ENCODE peak calls at places on chromosomes 11 and 22, in six cellular contexts. T, H, X, Z, U and C are unnamed samples.

GRCh38 chr11:120054753-120055045 is 83.2 kb downstream of the TRIM29 start:
- DNase-seq in T (no peak), Z (no peak), U (no peak), X (no peak), H (no peak), C (no peak)

GRCh38 chr11:120334332-120334731 is 1.9 kb upstream of the ARHGEF12 start:
- DNase-seq in T (no peak), Z (no peak), X (no peak), U (no peak), H (no peak), C (no peak)

GRCh38 chr22:20656902-20657836 is 116.7 kb upstream of the SERPIND1 start:
- DNase-seq in X (no peak), U (no peak), T (peak), Z (no peak), H (no peak), C (peak)

GRCh38 chr22:49023161-49023878 is 804.4 kb downstream of the BRD1 start:
- DNase-seq in Z (peak), H (no peak), U (no peak), T (peak), X (no peak), C (peak)

GRCh38 chr11:7595016-7595869 is 78.1 kb downstream of the CYB5R2 start:
- DNase-seq in T (no peak), U (peak), Z (no peak), X (no peak), H (no peak), C (no peak)

GRCh38 chr11:13051257-13051656 is 42.1 kb downstream of the RASSF10 start:
- DNase-seq in U (no peak), H (no peak), Z (no peak), T (no peak), X (no peak), C (no peak)

GRCh38 chr11:6096417-6096816 is 11.1 kb upstream of the OR56B4 start:
- DNase-seq in U (no peak), T (no peak), X (no peak), H (no peak), Z (no peak), C (no peak)

GRCh38 chr11:34860518-34860917 is 55.7 kb downstream of the APIP start:
- DNase-seq in U (no peak), H (no peak), X (no peak), Z (no peak), T (no peak), C (no peak)

GRCh38 chr11:14184548-14184947 is 174.4 kb downstream of the RRAS2 start:
- DNase-seq in Z (no peak), U (no peak), X (no peak), T (no peak), H (no peak), C (no peak)

GRCh38 chr11:120569903-120570302 is 58.4 kb downstream of the GRIK4 start:
- DNase-seq in U (peak), X (no peak), T (peak), H (no peak), Z (no peak), C (no peak)

GRCh38 chr11:86292912-86293606 is 9.0 kb upstream of the HIKESHI start:
- DNase-seq in U (no peak), Z (no peak), H (peak), T (no peak), X (no peak), C (no peak)

GRCh38 chr11:34238966-34239365 is 118.8 kb downstream of the ABTB2 start:
- DNase-seq in Z (no peak), U (no peak), H (no peak), T (no peak), X (no peak), C (no peak)

GRCh38 chr22:48663297-48663696 is 1164.4 kb downstream of the BRD1 start:
- DNase-seq in X (no peak), H (no peak), T (no peak), Z (peak), U (peak), C (peak)

GRCh38 chr22:21029486-21030025 is 2.8 kb downstream of the SLC7A4 start:
- DNase-seq in U (no peak), T (no peak), Z (no peak), X (no peak), H (no peak), C (peak)

GRCh38 chr22:43891360-43892182 is at the start of gene PNPLA5:
- DNase-seq in H (no peak), U (peak), T (no peak), Z (no peak), X (no peak), C (peak)

GRCh38 chr22:23256986-23257888 is 76.9 kb downstream of the BCR start:
- DNase-seq in U (no peak), Z (no peak), T (peak), H (no peak), X (peak), C (peak)

GRCh38 chr11:69337211-69337721 is 43.3 kb downstream of the MYEOV start:
- DNase-seq in X (no peak), T (no peak), H (no peak), Z (no peak), U (no peak), C (no peak)

GRCh38 chr22:21632237-21632895 is at the start of gene CCDC116:
- DNase-seq in T (no peak), U (peak), Z (peak), X (no peak), H (peak), C (peak)

GRCh38 chr11:128688031-128688713 is 5.7 kb upstream of the FLI1 start:
- DNase-seq in X (no peak), H (no peak), T (no peak), Z (peak), U (peak), C (peak)

GRCh38 chr11:48013269-48013901 is 33.0 kb downstream of the PTPRJ start:
- DNase-seq in T (peak), X (peak), H (peak), U (no peak), Z (peak), C (peak)

GRCh38 chr11:46363455-46363920 is 16.2 kb downstream of the DGKZ start:
- DNase-seq in X (peak), U (no peak), H (no peak), T (no peak), Z (peak), C (peak)

GRCh38 chr11:110184974-110185597 is 91.9 kb downstream of the ZC3H12C start:
- DNase-seq in T (no peak), Z (no peak), U (no peak), H (no peak), X (no peak), C (peak)

GRCh38 chr11:12842933-12843636 is 166.0 kb upstream of the RASSF10 start:
- DNase-seq in H (no peak), U (no peak), T (no peak), X (no peak), Z (no peak), C (no peak)

GRCh38 chr11:313787-314547 is at the start of gene IFITM1:
- DNase-seq in X (no peak), U (peak), T (no peak), Z (peak), H (peak), C (peak)

GRCh38 chr11:72821221-72821919 is 7.2 kb downstream of the ATG16L2 start:
- DNase-seq in T (no peak), X (no peak), U (peak), Z (peak), H (no peak), C (no peak)

GRCh38 chr11:4095509-4096230 is 1.1 kb downstream of the RRM1 start:
- DNase-seq in H (no peak), Z (no peak), T (no peak), U (no peak), X (no peak), C (peak)

GRCh38 chr22:38316340-38317236 is 645 bp downstream of the CSNK1E start:
- DNase-seq in Z (peak), H (peak), X (peak), U (peak), T (peak), C (peak)

GRCh38 chr11:45647786-45648185 is 17.6 kb downstream of the CHST1 start:
- DNase-seq in U (no peak), Z (no peak), T (no peak), H (no peak), X (no peak), C (peak)

GRCh38 chr11:128860571-128861361 is 6.3 kb downstream of the KCNJ1 start:
- DNase-seq in X (no peak), H (no peak), U (no peak), Z (no peak), T (no peak), C (peak)

GRCh38 chr22:45970709-45971388 is 6.1 kb downstream of the WNT7B start:
- DNase-seq in Z (peak), T (no peak), X (no peak), H (no peak), U (peak), C (peak)

GRCh38 chr11:5698281-5698680 is 8.7 kb downstream of the TRIM22 start:
- DNase-seq in T (no peak), X (no peak), Z (no peak), H (no peak), U (no peak), C (no peak)

GRCh38 chr11:32033491-32033890 is 57.4 kb upstream of the RCN1 start:
- DNase-seq in U (no peak), X (no peak), Z (no peak), H (no peak), T (no peak), C (no peak)

GRCh38 chr11:15923169-15923568 is 433.2 kb downstream of the SOX6 start:
- DNase-seq in T (no peak), X (no peak), Z (no peak), U (peak), H (no peak), C (no peak)

GRCh38 chr11:40302669-40303068 is 1156.8 kb downstream of the LRRC4C start:
- DNase-seq in X (no peak), U (no peak), T (no peak), Z (no peak), H (no peak), C (no peak)

GRCh38 chr22:16774911-16775529 is 50.2 kb downstream of the XKR3 start:
- DNase-seq in T (no peak), Z (no peak), U (no peak), X (no peak), H (no peak), C (no peak)

GRCh38 chr11:58731819-58732218 is at the start of gene GLYAT:
- DNase-seq in T (no peak), Z (no peak), X (no peak), H (no peak), U (no peak), C (no peak)

GRCh38 chr11:76788661-76789442 is 5.7 kb downstream of the TSKU start:
- DNase-seq in X (no peak), U (no peak), Z (no peak), H (no peak), T (peak), C (peak)
- H3K27ac ChIP-seq in X (peak), U (no peak), Z (no peak), H (no peak), T (no peak), C (no peak)

GRCh38 chr11:57598831-57599155 is 1.3 kb downstream of the SERPING1 start:
- DNase-seq in Z (no peak), X (no peak), H (no peak), U (no peak), T (no peak), C (peak)

GRCh38 chr11:57599381-57599780 is 1.9 kb downstream of the SERPING1 start:
- DNase-seq in T (no peak), U (no peak), H (no peak), Z (no peak), X (no peak), C (peak)

GRCh38 chr11:57601297-57601696 is 3.8 kb downstream of the SERPING1 start:
- DNase-seq in Z (no peak), H (no peak), U (no peak), T (no peak), X (no peak), C (no peak)

DNA sequence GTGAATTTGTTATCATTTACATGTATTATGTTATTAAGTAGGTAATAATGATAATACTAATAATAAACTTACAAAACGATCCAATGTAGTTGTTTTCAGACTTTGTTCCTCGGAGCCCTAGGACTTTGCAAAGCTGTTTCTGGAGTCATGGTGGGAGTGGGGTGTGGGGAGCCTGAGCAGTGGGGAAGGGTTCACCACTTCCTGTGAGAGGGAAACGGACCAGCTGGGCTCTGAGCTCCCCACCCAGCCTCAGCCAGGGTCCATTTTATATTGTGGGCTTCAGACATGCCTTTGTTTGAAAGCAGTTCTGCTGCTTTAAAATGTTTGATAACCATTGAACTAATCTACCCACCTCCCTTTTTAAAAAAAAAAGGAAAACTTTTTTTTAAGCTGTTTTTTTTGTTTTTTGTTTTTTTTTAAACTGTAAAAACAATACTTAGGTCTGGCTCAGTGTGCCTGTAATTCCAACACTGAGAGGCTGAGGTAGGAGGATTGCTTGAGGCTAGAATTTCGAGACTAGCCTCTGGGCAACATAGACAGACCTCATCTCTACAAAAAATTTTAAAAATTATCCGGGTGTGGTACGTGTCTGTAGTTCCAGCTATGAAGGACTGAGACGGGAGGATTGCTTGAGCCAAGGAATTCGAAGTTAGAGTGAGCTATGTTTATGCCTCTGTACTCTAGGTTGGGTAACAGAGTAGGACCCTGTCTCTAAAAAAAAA is 7.0 kb downstream of the SERPING1 start:
- DNase-seq in H (no peak), T (no peak), U (peak), X (no peak), Z (no peak), C (no peak)
- H3K27ac ChIP-seq in H (no peak), T (no peak), U (no peak), X (no peak), Z (no peak), C (no peak)

GRCh38 chr22:30266445-30267381 is at the start of gene OSM:
- DNase-seq in Z (peak), T (peak), H (peak), U (no peak), X (peak), C (peak)
- H3K27ac ChIP-seq in Z (peak), T (peak), H (peak), U (no peak), X (peak), C (no peak)

GRCh38 chr11:8671651-8672062 is 10.8 kb downstream of the TRIM66 start:
- DNase-seq in Z (no peak), H (no peak), T (peak), U (no peak), X (no peak), C (no peak)

GRCh38 chr11:8671242-8671641 is 11.2 kb downstream of the TRIM66 start:
- DNase-seq in H (no peak), Z (no peak), U (peak), T (peak), X (peak), C (peak)

GRCh38 chr11:8676458-8676857 is 6.0 kb downstream of the TRIM66 start:
- DNase-seq in U (no peak), Z (no peak), T (no peak), H (no peak), X (no peak), C (no peak)

GRCh38 chr11:8674859-8675258 is 7.6 kb downstream of the TRIM66 start:
- DNase-seq in U (no peak), T (no peak), X (no peak), H (no peak), Z (no peak), C (no peak)

GRCh38 chr11:8672346-8672745 is 10.1 kb downstream of the TRIM66 start:
- DNase-seq in X (no peak), T (no peak), H (no peak), Z (no peak), U (no peak), C (peak)
- H3K27ac ChIP-seq in X (peak), T (peak), H (no peak), Z (peak), U (peak), C (peak)

GRCh38 chr11:107827041-107827440 is 31.5 kb downstream of the SLC35F2 start:
- DNase-seq in Z (no peak), U (no peak), H (no peak), T (no peak), X (no peak), C (no peak)
- H3K27ac ChIP-seq in Z (no peak), U (no peak), H (no peak), T (no peak), X (no peak), C (no peak)

GRCh38 chr11:66624450-66624849 is 8.0 kb downstream of the RBM14 start:
- DNase-seq in Z (no peak), H (no peak), X (no peak), T (no peak), U (no peak), C (no peak)
- H3K27ac ChIP-seq in Z (no peak), H (no peak), X (no peak), T (peak), U (no peak), C (no peak)

GRCh38 chr22:33867118-33867863 is 53.0 kb downstream of the LARGE1 start:
- DNase-seq in U (no peak), T (no peak), H (no peak), X (no peak), Z (no peak), C (no peak)
- H3K27ac ChIP-seq in U (no peak), T (peak), H (no peak), X (peak), Z (no peak), C (no peak)